ENCODE peak calls at places on chromosomes 5 and 9, in four cellular contexts. One of them, this sample, is unnamed.

GRCh38 chr5:152271420-152271819 is 133.7 kb downstream of the NMUR2 start:
- DNase-seq in adrenal gland: peak; percentile 43
- DNase-seq in body of pancreas: peak; percentile 9
- DNase-seq in uterus: no peak
- DNase-seq in this sample: no peak

GRCh38 chr9:114184071-114184470 is 28.7 kb downstream of the COL27A1 start:
- DNase-seq in adrenal gland: peak; percentile 77
- DNase-seq in body of pancreas: no peak
- DNase-seq in uterus: no peak
- DNase-seq in this sample: peak; percentile 39

GRCh38 chr5:139458580-139459407 is 3.7 kb downstream of the ECSCR start:
- DNase-seq in adrenal gland: no peak
- DNase-seq in body of pancreas: peak; percentile 26
- DNase-seq in uterus: no peak
- DNase-seq in this sample: peak; percentile 84

GRCh38 chr5:172707285-172708182 is 63.5 kb downstream of the DUSP1 start:
- DNase-seq in adrenal gland: peak; percentile 65
- DNase-seq in body of pancreas: no peak
- DNase-seq in uterus: peak; percentile 22
- DNase-seq in this sample: peak; percentile 77

GRCh38 chr5:20166496-20166895 is 178.5 kb upstream of the CDH18 start:
- DNase-seq in adrenal gland: no peak
- DNase-seq in body of pancreas: no peak
- DNase-seq in uterus: no peak
- DNase-seq in this sample: no peak

GRCh38 chr5:112711436-112711835 is 26.2 kb upstream of the APC start:
- DNase-seq in adrenal gland: no peak
- DNase-seq in body of pancreas: no peak
- DNase-seq in uterus: no peak
- DNase-seq in this sample: no peak

GRCh38 chr9:112387115-112387514 is 7.2 kb downstream of the HSDL2 start:
- DNase-seq in adrenal gland: no peak
- DNase-seq in body of pancreas: no peak
- DNase-seq in uterus: no peak
- DNase-seq in this sample: no peak

GRCh38 chr5:135174315-135175096 is 140.5 kb upstream of the PITX1 start:
- DNase-seq in adrenal gland: no peak
- DNase-seq in body of pancreas: no peak
- DNase-seq in uterus: no peak
- DNase-seq in this sample: no peak

GRCh38 chr5:6719417-6719816 is 6.2 kb downstream of the TENT4A start:
- DNase-seq in adrenal gland: no peak
- DNase-seq in body of pancreas: no peak
- DNase-seq in uterus: no peak
- DNase-seq in this sample: no peak

GRCh38 chr9:114930063-114930812 is at the start of gene TNFSF8:
- DNase-seq in adrenal gland: peak; percentile 22
- DNase-seq in body of pancreas: no peak
- DNase-seq in uterus: no peak
- DNase-seq in this sample: peak; percentile 90

GRCh38 chr5:103041071-103041676 is 78.8 kb downstream of the GIN1 start:
- DNase-seq in adrenal gland: no peak
- DNase-seq in body of pancreas: no peak
- DNase-seq in uterus: no peak
- DNase-seq in this sample: no peak
- TF ChIP-seq CTCF in adrenal gland: peak; percentile 56
- TF ChIP-seq CTCF in body of pancreas: peak; percentile 51
- TF ChIP-seq CTCF in uterus: peak; percentile 54
- TF ChIP-seq CTCF in this sample: no peak

GRCh38 chr9:29613773-29614172 is 2040.5 kb upstream of the C9orf72 start:
- DNase-seq in adrenal gland: no peak
- DNase-seq in body of pancreas: no peak
- DNase-seq in uterus: no peak
- DNase-seq in this sample: no peak
- TF ChIP-seq POLR2A in adrenal gland: no peak
- TF ChIP-seq POLR2A in body of pancreas: no peak
- TF ChIP-seq POLR2A in uterus: no peak
- TF ChIP-seq POLR2A in this sample: no peak

DNA sequence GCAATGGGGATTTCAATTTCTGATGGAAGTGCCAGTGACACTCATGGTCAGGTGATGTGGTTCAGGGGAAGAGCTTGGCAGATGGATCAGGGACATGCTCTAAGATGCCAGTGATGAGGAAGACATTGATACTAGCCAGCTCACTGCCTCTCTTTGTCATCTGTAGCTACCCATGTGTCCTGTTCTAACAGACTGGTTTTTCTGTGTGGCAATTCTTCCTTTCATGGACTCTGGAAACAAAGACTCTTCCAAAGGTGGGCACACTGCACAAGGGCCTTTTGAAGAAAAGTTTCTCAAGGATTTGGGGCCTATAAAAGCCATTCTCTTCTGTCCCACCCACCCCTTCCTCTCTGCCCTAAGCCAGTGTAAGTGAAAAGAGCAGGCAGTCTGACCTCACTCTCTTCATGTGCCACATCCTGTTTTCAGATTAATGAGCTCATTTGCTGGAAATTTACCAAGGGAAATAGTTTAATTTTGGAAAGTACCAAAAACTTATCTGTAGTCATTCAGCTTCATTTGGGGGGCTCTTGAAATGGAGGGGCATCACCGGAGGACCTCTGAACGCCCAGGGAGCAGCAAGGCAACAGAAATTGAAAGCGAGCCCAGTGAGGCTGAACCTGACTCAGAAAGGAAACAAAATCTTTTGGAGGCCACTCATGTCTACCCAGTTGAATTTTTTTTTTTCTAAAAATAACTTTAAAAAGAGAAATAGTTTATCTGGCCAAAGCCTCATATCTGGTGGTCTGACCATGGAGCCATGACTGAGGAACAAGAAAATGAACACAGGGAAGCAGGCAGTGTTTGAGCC is 4.9 kb upstream of the TRAF1 start:
- DNase-seq in adrenal gland: peak; percentile 63
- DNase-seq in body of pancreas: no peak
- DNase-seq in uterus: no peak
- DNase-seq in this sample: no peak
- H3K27ac ChIP-seq in adrenal gland: peak overlapping the region; percentile 94
- H3K27ac ChIP-seq in body of pancreas: peak overlapping the region; percentile 78
- H3K27ac ChIP-seq in uterus: peak overlapping the region; percentile 72
- H3K27ac ChIP-seq in this sample: peak overlapping the region; percentile 92

GRCh38 chr5:125660231-125660895 is 762.8 kb upstream of the GRAMD2B start:
- DNase-seq in adrenal gland: no peak
- DNase-seq in body of pancreas: no peak
- DNase-seq in uterus: no peak
- DNase-seq in this sample: no peak
- TF ChIP-seq CTCF in adrenal gland: no peak
- TF ChIP-seq CTCF in body of pancreas: no peak
- TF ChIP-seq CTCF in uterus: no peak
- TF ChIP-seq CTCF in this sample: no peak

GRCh38 chr9:684055-684949 is 157.2 kb upstream of the DMRT1 start:
- DNase-seq in adrenal gland: peak; percentile 20
- DNase-seq in body of pancreas: no peak
- DNase-seq in uterus: no peak
- DNase-seq in this sample: no peak
- TF ChIP-seq POLR2A in adrenal gland: no peak
- TF ChIP-seq POLR2A in body of pancreas: no peak
- TF ChIP-seq POLR2A in uterus: no peak
- TF ChIP-seq POLR2A in this sample: no peak

GRCh38 chr9:13186091-13186490 is 93.4 kb downstream of the MPDZ start:
- DNase-seq in adrenal gland: no peak
- DNase-seq in body of pancreas: no peak
- DNase-seq in uterus: no peak
- DNase-seq in this sample: no peak
- H3K27ac ChIP-seq in adrenal gland: no peak overlapping the region
- H3K27ac ChIP-seq in body of pancreas: no peak overlapping the region
- H3K27ac ChIP-seq in uterus: no peak overlapping the region
- H3K27ac ChIP-seq in this sample: no peak overlapping the region

GRCh38 chr5:10600629-10601245 is 36.9 kb downstream of the ANKRD33B start:
- DNase-seq in adrenal gland: no peak
- DNase-seq in body of pancreas: no peak
- DNase-seq in uterus: no peak
- DNase-seq in this sample: no peak
- TF ChIP-seq CTCF in adrenal gland: no peak
- TF ChIP-seq CTCF in body of pancreas: no peak
- TF ChIP-seq CTCF in uterus: no peak
- TF ChIP-seq CTCF in this sample: no peak